ENCODE peak calls at places on chromosome 12, in nine cellular contexts. X is thoracic aorta; Y is NCI-H2029; I is activated naive CD4-positive, alpha-beta T cell treated with anti-CD3 and anti-CD28 coated beads, Interleukin-2, amount 10 ng/mL, durations not matched to agents 7 days and 5 days; H is smooth muscle cell of the brain vasculature; K is A549; W is neural progenitor cell; R is RPMI8226; J is T47D. C is an unnamed sample.
A peak's percentile ranks its signal among the peaks of the same experiment; 100 is the strongest.

GRCh38 chr12:68932123-68932700 is 759 bp downstream of the CPM start:
- DNase-seq in H (no peak), K (no peak), I (no peak), W (no peak), X (no peak), Y (no peak), J (no peak), R (peak; percentile 9), C (no peak)

GRCh38 chr12:6951551-6952120 is 480 bp downstream of the PTPN6 start:
- DNase-seq in J (no peak), I (no peak), W (no peak), K (no peak), H (no peak), R (no peak), X (no peak), Y (no peak), C (no peak)

GRCh38 chr12:128790221-128790620 is 33.5 kb downstream of the SLC15A4 start:
- DNase-seq in W (no peak), X (no peak), H (no peak), J (no peak), R (no peak), I (no peak), Y (no peak), K (no peak), C (no peak)

GRCh38 chr12:52014567-52015392 is 8.0 kb downstream of the TAMALIN start:
- DNase-seq in X (no peak), H (no peak), J (no peak), I (no peak), R (no peak), K (no peak), W (peak; percentile 68), Y (no peak), C (no peak)

GRCh38 chr12:34097213-34097612 is 74.9 kb downstream of the ALG10 start:
- DNase-seq in K (no peak), R (no peak), W (no peak), Y (no peak), X (no peak), J (no peak), H (no peak), I (no peak), C (no peak)

GRCh38 chr12:81573228-81573627 is 185.9 kb downstream of the PPFIA2 start:
- DNase-seq in W (no peak), K (no peak), R (no peak), Y (no peak), I (no peak), J (no peak), X (no peak), H (no peak), C (no peak)

GRCh38 chr12:27970391-27970980 is 2.0 kb downstream of the PTHLH start:
- DNase-seq in R (no peak), J (peak; percentile 20), Y (no peak), I (no peak), K (peak; percentile 50), H (no peak), W (peak; percentile 74), X (no peak), C (no peak)

GRCh38 chr12:76859621-76860020 is 19.2 kb downstream of the CSRP2 start:
- DNase-seq in I (no peak), J (no peak), R (no peak), Y (no peak), X (no peak), K (no peak), W (no peak), H (no peak), C (no peak)

GRCh38 chr12:116861331-116861730 is 19.9 kb downstream of the HRK start:
- DNase-seq in W (peak; percentile 34), Y (peak; percentile 52), X (no peak), J (no peak), H (no peak), R (peak; percentile 87), K (no peak), I (peak; percentile 73), C (peak; percentile 62)

GRCh38 chr12:106769546-106769945 is 4.9 kb upstream of the RIC8B start:
- DNase-seq in H (no peak), I (no peak), R (no peak), J (no peak), X (no peak), W (no peak), K (peak; percentile 52), Y (no peak), C (no peak)

GRCh38 chr12:42892702-42893101 is 303.2 kb upstream of the PRICKLE1 start:
- DNase-seq in K (no peak), X (no peak), J (no peak), W (no peak), I (no peak), Y (no peak), R (no peak), H (no peak), C (no peak)

GRCh38 chr12:47033081-47033480 is 46.3 kb upstream of the PCED1B start:
- DNase-seq in I (no peak), K (peak; percentile 77), H (no peak), Y (no peak), R (no peak), J (peak; percentile 23), X (peak; percentile 25), W (no peak), C (no peak)

GRCh38 chr12:89353188-89353822 is 1.0 kb upstream of the DUSP6 start:
- DNase-seq in Y (peak; percentile 60), X (no peak), I (no peak), W (peak; percentile 87), J (no peak), K (peak; percentile 88), R (peak; percentile 64), H (no peak), C (no peak)

GRCh38 chr12:3544296-3544965 is 53.4 kb downstream of the PRMT8 start:
- DNase-seq in K (no peak), J (peak; percentile 12), W (no peak), R (no peak), Y (no peak), I (no peak), X (no peak), H (no peak), C (no peak)